ENCODE peak calls at places on chromosomes 11 and 22, in four cellular contexts. Z is heart right ventricle, V is aorta, F is SJSA1. K is an unnamed sample.
A peak's percentile ranks its signal among the peaks of the same experiment; 100 is the strongest.

GRCh38 chr11:18540207-18541009 is 13.7 kb upstream of the TSG101 start:
- DNase-seq in Z (no peak), V (no peak), F (no peak), K (no peak)

GRCh38 chr11:89052220-89052619 is 13.6 kb downstream of the GRM5 start:
- DNase-seq in Z (no peak), V (no peak), F (no peak), K (no peak)

GRCh38 chr11:118622376-118623290 is 15.2 kb downstream of the PHLDB1 start:
- DNase-seq in Z (peak; percentile 55), V (peak; percentile 76), F (peak; percentile 94), K (peak; percentile 82)

GRCh38 chr11:81970886-81971285 is 762.8 kb downstream of the FAM181B start:
- DNase-seq in Z (no peak), V (no peak), F (no peak), K (no peak)

GRCh38 chr11:60927061-60927592 is 2.9 kb downstream of the TMEM132A start:
- DNase-seq in Z (no peak), V (no peak), F (no peak), K (no peak)

GRCh38 chr11:107857550-107858216 is 904 bp downstream of the SLC35F2 start:
- DNase-seq in Z (no peak), V (no peak), F (peak; percentile 8), K (no peak)

GRCh38 chr22:46453829-46454220 is 83.6 kb downstream of the CELSR1 start:
- DNase-seq in Z (no peak), V (no peak), F (no peak), K (no peak)

GRCh38 chr11:15901790-15902189 is 454.6 kb downstream of the SOX6 start:
- DNase-seq in Z (no peak), V (no peak), F (no peak), K (no peak)

GRCh38 chr11:118343981-118344521 is at the start of gene CD3G:
- DNase-seq in Z (no peak), V (no peak), F (no peak), K (no peak)

GRCh38 chr11:127443297-127443696 is 442.7 kb upstream of the KIRREL3 start:
- DNase-seq in Z (no peak), V (no peak), F (no peak), K (no peak)

GRCh38 chr11:111941963-111942362 is 4.8 kb downstream of the DIXDC1 start:
- DNase-seq in Z (no peak), V (no peak), F (no peak), K (no peak)

GRCh38 chr11:30741039-30741550 is 154.9 kb upstream of the MPPED2 start:
- DNase-seq in Z (no peak), V (no peak), F (no peak), K (peak; percentile 27)

GRCh38 chr11:325796-326591 is 5.3 kb upstream of the IFITM3 start:
- DNase-seq in Z (no peak), V (no peak), F (no peak), K (no peak)

GRCh38 chr11:79663012-79663411 is 222.2 kb upstream of the TENM4 start:
- DNase-seq in Z (no peak), V (no peak), F (no peak), K (no peak)

GRCh38 chr11:15918212-15918611 is 438.1 kb downstream of the SOX6 start:
- DNase-seq in Z (no peak), V (no peak), F (no peak), K (no peak)

GRCh38 chr11:112012877-112013276 is 12.3 kb upstream of the DLAT start:
- DNase-seq in Z (no peak), V (no peak), F (no peak), K (no peak)

GRCh38 chr11:8099291-8099899 is 18.4 kb downstream of the TUB start:
- DNase-seq in Z (peak; percentile 76), V (peak; percentile 81), F (peak; percentile 21), K (peak; percentile 29)

GRCh38 chr11:14357843-14358728 is 897 bp downstream of the RRAS2 start:
- DNase-seq in Z (peak; percentile 54), V (peak; percentile 66), F (peak; percentile 80), K (no peak)

GRCh38 chr11:72975778-72976520 is 161.7 kb downstream of the ATG16L2 start:
- DNase-seq in Z (no peak), V (no peak), F (peak; percentile 2), K (peak; percentile 20)

GRCh38 chr11:113725411-113725810 is 19.3 kb upstream of the TMPRSS5 start:
- DNase-seq in Z (no peak), V (no peak), F (no peak), K (no peak)

GRCh38 chr11:41950470-41951143 is 491.2 kb upstream of the LRRC4C start:
- DNase-seq in Z (no peak), V (no peak), F (no peak), K (no peak)

GRCh38 chr11:61331636-61332035 is 1.3 kb downstream of the DDB1 start:
- DNase-seq in Z (no peak), V (no peak), F (no peak), K (no peak)

GRCh38 chr22:48842583-48842945 is 985.1 kb downstream of the BRD1 start:
- DNase-seq in Z (no peak), V (no peak), F (no peak), K (no peak)

GRCh38 chr11:126890561-126890960 is 110.0 kb downstream of the KIRREL3 start:
- DNase-seq in Z (no peak), V (no peak), F (no peak), K (no peak)

GRCh38 chr22:21651521-21652009 is 9.5 kb downstream of the SDF2L1 start:
- DNase-seq in Z (no peak), V (no peak), F (no peak), K (no peak)
- H3K27ac ChIP-seq in Z (peak overlapping the region; percentile 65), V (no peak overlapping the region), F (peak overlapping the region; percentile 69), K (no peak overlapping the region)

DNA sequence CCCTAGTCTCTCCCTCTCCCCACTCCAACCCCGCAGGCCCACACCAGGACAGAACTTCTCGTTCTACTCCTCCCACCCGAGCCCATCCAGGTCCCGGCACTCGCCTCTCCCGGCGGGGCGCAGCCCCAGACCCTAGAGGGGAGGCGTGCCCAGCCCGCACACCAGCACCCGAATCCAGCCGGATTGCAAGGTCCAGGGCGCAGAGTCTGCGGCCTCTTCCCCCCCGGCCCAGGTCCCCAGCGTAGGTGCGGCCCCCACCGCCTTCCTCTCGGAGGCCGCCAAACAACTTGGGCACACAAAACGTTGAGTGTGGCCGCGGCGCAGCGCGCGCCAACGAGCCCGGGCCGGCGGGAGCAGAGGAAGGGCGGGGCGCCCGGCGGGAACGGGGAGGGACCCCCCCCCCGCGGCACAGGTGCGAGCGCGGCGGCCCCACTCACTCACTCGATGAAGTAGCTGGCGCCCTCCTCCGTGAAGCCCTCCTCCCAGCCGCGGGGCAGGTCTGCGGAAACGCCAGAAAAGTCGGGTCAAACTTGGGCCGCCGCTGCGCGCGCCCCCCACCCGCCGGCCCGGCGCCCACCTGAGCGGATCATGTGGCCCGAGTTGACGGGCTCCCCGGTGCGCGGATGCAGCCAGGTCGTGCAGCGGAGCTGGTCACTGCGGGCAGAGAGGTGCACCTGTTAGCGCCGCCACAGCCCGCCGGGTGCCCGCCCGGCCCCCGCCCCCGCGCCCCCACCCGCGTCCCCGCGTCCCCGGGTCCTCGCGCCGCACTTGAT is 480 bp downstream of the PLEKHA7 start:
- DNase-seq in Z (peak; percentile 25), V (no peak), F (no peak), K (no peak)
- H3K27ac ChIP-seq in Z (peak overlapping the region; percentile 14), V (no peak overlapping the region), F (no peak overlapping the region), K (peak overlapping the region; percentile 35)

GRCh38 chr22:43541462-43542407 is 129.9 kb downstream of the MPPED1 start:
- DNase-seq in Z (no peak), V (no peak), F (no peak), K (no peak)
- H3K27ac ChIP-seq in Z (no peak overlapping the region), V (no peak overlapping the region), F (no peak overlapping the region), K (no peak overlapping the region)

GRCh38 chr22:32628626-32629587 is 154.3 kb downstream of the FBXO7 start:
- DNase-seq in Z (no peak), V (no peak), F (no peak), K (no peak)
- H3K27ac ChIP-seq in Z (peak overlapping the region; percentile 57), V (no peak overlapping the region), F (no peak overlapping the region), K (no peak overlapping the region)

GRCh38 chr11:1854132-1854948 is 1.5 kb downstream of the LSP1 start:
- DNase-seq in Z (no peak), V (no peak), F (no peak), K (no peak)
- H3K27ac ChIP-seq in Z (peak overlapping the region; percentile 95), V (no peak overlapping the region), F (no peak overlapping the region), K (no peak overlapping the region)

DNA sequence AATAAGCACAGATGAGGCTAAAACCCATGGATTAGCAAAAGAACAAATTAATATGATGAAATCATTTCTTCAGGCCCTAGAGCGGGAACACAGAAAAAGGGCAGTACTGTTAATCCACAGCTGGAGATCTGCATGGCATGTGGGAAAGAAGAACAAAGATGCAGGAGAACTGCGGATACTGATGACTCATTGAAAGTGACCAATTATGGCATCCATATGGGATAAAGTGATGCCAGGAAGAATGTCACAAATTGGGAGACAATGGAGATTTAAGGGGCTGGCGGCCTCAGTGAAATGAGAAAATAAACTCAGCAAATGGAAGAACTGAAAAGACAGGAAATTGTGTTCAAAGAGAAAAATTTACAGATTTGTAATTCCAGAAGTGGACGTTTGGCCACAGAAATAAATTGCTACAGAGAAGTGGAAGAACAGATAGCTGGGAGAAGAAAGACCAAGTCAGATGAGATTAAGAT is 39.4 kb downstream of the SIK3 start:
- DNase-seq in Z (no peak), V (no peak), F (peak; percentile 77), K (no peak)
- H3K27ac ChIP-seq in Z (no peak overlapping the region), V (no peak overlapping the region), F (peak overlapping the region; percentile 67), K (no peak overlapping the region)

DNA sequence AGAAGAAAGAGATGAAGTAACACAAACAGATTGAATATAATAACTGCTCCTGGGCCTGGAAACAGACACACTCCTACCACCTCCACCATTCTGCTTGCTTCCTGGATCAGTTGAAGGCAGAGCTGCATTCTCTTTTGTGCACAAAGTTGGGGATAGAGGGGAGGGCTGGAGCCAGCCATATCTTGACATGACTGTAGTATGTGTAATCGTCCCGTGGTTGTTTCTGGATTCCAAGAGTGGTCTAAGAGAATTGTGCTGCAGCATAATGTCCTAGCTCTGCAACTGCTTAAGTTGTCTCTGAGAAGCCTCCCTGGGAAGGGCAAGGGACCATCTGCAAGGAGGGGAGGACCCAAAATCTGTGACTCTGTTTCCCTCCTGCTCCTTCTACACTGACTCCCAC is 3.2 kb downstream of the CRY2 start:
- DNase-seq in Z (no peak), V (no peak), F (no peak), K (no peak)
- H3K27ac ChIP-seq in Z (no peak overlapping the region), V (no peak overlapping the region), F (no peak overlapping the region), K (no peak overlapping the region)